ENCODE peak calls at places on chromosomes 7 and 10, in seven cellular contexts. G is coronary artery, F is IMR-90, C is astrocyte, A is PC-3, X is body of pancreas, H is transverse colon. T is an unnamed sample.

GRCh38 chr7:40221836-40222235 is 87.0 kb downstream of the SUGCT start:
- DNase-seq in C (peak), X (no peak), H (no peak), A (peak), F (peak), G (no peak), T (peak)

GRCh38 chr7:5302577-5302976 is 19.8 kb downstream of the SLC29A4 start:
- DNase-seq in A (no peak), H (no peak), F (no peak), X (no peak), G (no peak), C (no peak), T (no peak)

GRCh38 chr10:44972874-44973306 is 5.7 kb downstream of the DEPP1 start:
- DNase-seq in G (no peak), X (no peak), A (no peak), H (no peak), C (no peak), F (no peak), T (no peak)

GRCh38 chr7:106170216-106170615 is 58.1 kb upstream of the SYPL1 start:
- DNase-seq in F (no peak), X (no peak), C (no peak), G (no peak), A (no peak), H (no peak), T (no peak)

GRCh38 chr7:40192036-40192435 is 57.2 kb downstream of the SUGCT start:
- DNase-seq in H (no peak), A (no peak), G (no peak), C (peak), X (no peak), F (peak), T (no peak)

GRCh38 chr10:8283986-8284385 is 229.5 kb downstream of the GATA3 start:
- DNase-seq in F (no peak), C (peak), A (peak), G (peak), X (no peak), H (no peak), T (no peak)

GRCh38 chr7:143318661-143319060 is 2.8 kb downstream of the CLCN1 start:
- DNase-seq in H (no peak), X (no peak), F (peak), G (no peak), A (no peak), C (no peak), T (peak)

GRCh38 chr7:159050703-159051102 is 94.0 kb downstream of the VIPR2 start:
- DNase-seq in A (no peak), G (no peak), F (no peak), C (no peak), X (no peak), H (no peak), T (no peak)

GRCh38 chr10:108902491-108903250 is 1020.6 kb downstream of the XPNPEP1 start:
- DNase-seq in G (no peak), C (no peak), H (no peak), X (no peak), F (no peak), A (no peak), T (no peak)

GRCh38 chr10:101935431-101935830 is 91.8 kb upstream of the KCNIP2 start:
- DNase-seq in F (no peak), H (no peak), X (no peak), C (no peak), G (no peak), A (no peak), T (no peak)

GRCh38 chr10:48705407-48705938 is 20.8 kb downstream of the WDFY4 start:
- DNase-seq in X (no peak), A (no peak), F (no peak), G (no peak), C (no peak), H (no peak), T (no peak)

GRCh38 chr7:7565746-7566650 is 686 bp upstream of the MIOS start:
- DNase-seq in G (no peak), H (peak), C (peak), A (peak), F (no peak), X (peak), T (no peak)

GRCh38 chr10:37675449-37675848 is 182.0 kb downstream of the ZNF248 start:
- DNase-seq in G (no peak), H (no peak), X (no peak), C (no peak), A (no peak), F (no peak), T (no peak)

GRCh38 chr10:14163374-14164125 is 167.2 kb downstream of the FRMD4A start:
- DNase-seq in G (no peak), C (no peak), F (no peak), H (no peak), A (peak), X (no peak), T (no peak)

GRCh38 chr7:91137969-91138368 is 126.3 kb upstream of the FZD1 start:
- DNase-seq in H (no peak), C (no peak), A (no peak), F (no peak), G (no peak), X (no peak), T (no peak)

GRCh38 chr10:70594161-70594560 is 8.4 kb downstream of the PRF1 start:
- DNase-seq in G (no peak), A (no peak), F (no peak), X (no peak), H (no peak), C (no peak), T (no peak)

GRCh38 chr10:92688927-92689662 is 660 bp upstream of the HHEX start:
- DNase-seq in C (peak), H (peak), G (peak), F (peak), X (peak), A (peak), T (peak)

GRCh38 chr10:101902032-101902799 is 58.6 kb upstream of the KCNIP2 start:
- DNase-seq in X (no peak), G (no peak), H (no peak), A (no peak), C (no peak), F (no peak), T (no peak)

GRCh38 chr10:68103237-68103866 is 5.9 kb upstream of the MYPN start:
- DNase-seq in F (no peak), G (no peak), C (no peak), H (no peak), X (no peak), A (peak), T (no peak)

GRCh38 chr7:74505426-74506328 is 52.0 kb downstream of the GTF2IRD1 start:
- DNase-seq in C (no peak), X (no peak), G (no peak), A (no peak), F (peak), H (no peak), T (peak)

GRCh38 chr7:157701395-157701794 is 364.6 kb downstream of the DNAJB6 start:
- DNase-seq in X (no peak), F (no peak), G (peak), H (no peak), C (no peak), A (no peak), T (no peak)

GRCh38 chr7:101315336-101315735 is 6.3 kb downstream of the IFT22 start:
- DNase-seq in H (peak), X (peak), C (peak), A (peak), G (no peak), F (peak), T (peak)

GRCh38 chr10:97553575-97554100 is 18.9 kb upstream of the ANKRD2 start:
- DNase-seq in A (peak), X (peak), C (peak), H (peak), F (peak), G (no peak), T (peak)

GRCh38 chr7:106770191-106770590 is 94.9 kb upstream of the PIK3CG start:
- DNase-seq in A (peak), C (peak), X (no peak), F (peak), H (no peak), G (no peak), T (peak)

GRCh38 chr10:91164520-91165065 is 55.9 kb upstream of the PCGF5 start:
- DNase-seq in F (peak), A (peak), H (no peak), X (no peak), G (no peak), C (peak), T (peak)

GRCh38 chr10:91163709-91164474 is 56.6 kb upstream of the PCGF5 start:
- DNase-seq in G (peak), F (peak), A (peak), H (peak), X (peak), C (peak), T (peak)

GRCh38 chr10:91163269-91163708 is 57.2 kb upstream of the PCGF5 start:
- DNase-seq in H (peak), C (peak), F (peak), X (peak), A (peak), G (peak), T (peak)

GRCh38 chr10:91162495-91163268 is 57.8 kb upstream of the PCGF5 start:
- DNase-seq in G (peak), X (peak), A (peak), F (peak), C (peak), H (peak), T (no peak)

GRCh38 chr10:91162050-91162494 is 58.4 kb upstream of the PCGF5 start:
- DNase-seq in X (peak), F (peak), H (no peak), A (peak), C (peak), G (no peak), T (no peak)
- H3K27ac ChIP-seq in X (peak), F (peak), H (peak), A (no peak), C (peak), G (peak), T (peak)

DNA sequence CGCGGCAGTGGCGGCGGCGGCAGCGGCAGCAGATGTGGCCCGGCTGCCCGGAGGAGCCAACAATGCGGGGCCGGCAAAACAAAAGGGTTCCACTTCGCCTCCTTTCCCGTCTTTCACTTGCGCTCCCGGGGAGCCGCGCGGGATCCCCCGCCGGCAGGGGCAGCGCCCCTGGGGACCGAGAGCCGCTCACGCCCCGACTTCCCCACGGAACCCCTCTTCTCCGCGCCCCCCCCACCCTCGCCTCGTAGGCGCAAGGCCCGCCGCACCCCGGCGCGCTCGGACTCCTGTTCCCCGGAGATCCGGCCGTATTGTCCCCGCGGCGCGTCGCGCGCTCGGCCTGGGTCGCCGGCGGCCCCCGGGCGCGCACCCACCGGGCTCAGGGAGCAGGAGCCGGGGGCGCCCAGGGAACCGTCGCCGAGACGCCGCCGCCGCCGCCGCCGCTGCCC is 854 bp downstream of the CTBP2 start:
- DNase-seq in C (no peak), H (no peak), G (peak), F (no peak), A (no peak), X (peak), T (no peak)
- H3K27ac ChIP-seq in C (peak), H (peak), G (peak), F (peak), A (peak), X (peak), T (peak)

GRCh38 chr10:5565205-5565545 is 40.4 kb downstream of the CALML3 start:
- DNase-seq in F (no peak), C (no peak), X (peak), G (peak), A (no peak), H (peak), T (no peak)
- H3K27ac ChIP-seq in F (no peak), C (peak), X (no peak), G (no peak), A (peak), H (no peak), T (no peak)

DNA sequence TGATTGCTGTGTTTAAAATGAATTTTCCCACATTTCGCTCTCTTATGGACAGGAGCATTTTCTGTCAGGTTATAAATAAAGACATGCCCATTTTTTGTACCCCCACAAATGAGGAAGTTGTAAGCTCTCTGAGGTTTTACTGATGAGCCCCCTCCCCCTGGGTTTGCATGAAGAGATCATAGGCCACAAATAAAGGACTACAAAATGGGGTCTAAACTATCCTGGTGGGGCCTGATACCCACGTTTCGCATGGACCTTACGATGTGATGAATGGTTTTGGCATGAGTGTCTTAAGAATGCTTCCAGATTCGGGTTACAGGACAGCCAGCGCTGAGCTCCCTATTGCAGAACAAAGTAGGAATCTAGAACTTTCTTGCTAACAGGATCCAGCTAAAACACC is 5.8 kb downstream of the IKZF1 start:
- DNase-seq in G (no peak), X (no peak), F (no peak), C (no peak), H (no peak), A (no peak), T (no peak)
- H3K27ac ChIP-seq in G (no peak), X (no peak), F (no peak), C (no peak), H (peak), A (no peak), T (no peak)